ENCODE peak calls at places on chromosomes 2 and 18, in seven cellular contexts. One of them, this sample, is unnamed.

GRCh38 chr2:66607152-66607551 is 172.2 kb downstream of the MEIS1 start:
- DNase-seq in heart left ventricle: no peak
- DNase-seq in uterus: no peak
- DNase-seq in A549: no peak
- DNase-seq in esophagus squamous epithelium: no peak
- DNase-seq in body of pancreas: no peak
- DNase-seq in transverse colon: no peak
- DNase-seq in this sample: no peak

GRCh38 chr2:32647180-32647651 is 19.4 kb downstream of the TTC27 start:
- DNase-seq in esophagus squamous epithelium: no peak
- DNase-seq in A549: no peak
- DNase-seq in uterus: no peak
- DNase-seq in body of pancreas: no peak
- DNase-seq in transverse colon: no peak
- DNase-seq in heart left ventricle: peak
- DNase-seq in this sample: no peak

GRCh38 chr2:220081171-220081570 is 453.7 kb downstream of the SLC4A3 start:
- DNase-seq in esophagus squamous epithelium: no peak
- DNase-seq in body of pancreas: no peak
- DNase-seq in uterus: no peak
- DNase-seq in transverse colon: no peak
- DNase-seq in heart left ventricle: no peak
- DNase-seq in A549: no peak
- DNase-seq in this sample: no peak

GRCh38 chr2:45311559-45311958 is 299.5 kb downstream of the SRBD1 start:
- DNase-seq in body of pancreas: no peak
- DNase-seq in heart left ventricle: no peak
- DNase-seq in transverse colon: no peak
- DNase-seq in A549: no peak
- DNase-seq in esophagus squamous epithelium: no peak
- DNase-seq in uterus: no peak
- DNase-seq in this sample: no peak

GRCh38 chr2:157874997-157875719 is 972 bp downstream of the ACVR1 start:
- DNase-seq in transverse colon: peak
- DNase-seq in A549: peak
- DNase-seq in uterus: peak
- DNase-seq in esophagus squamous epithelium: no peak
- DNase-seq in body of pancreas: peak
- DNase-seq in heart left ventricle: peak
- DNase-seq in this sample: peak

GRCh38 chr18:6633370-6633769 is 96.1 kb upstream of the ARHGAP28 start:
- DNase-seq in A549: no peak
- DNase-seq in body of pancreas: no peak
- DNase-seq in uterus: no peak
- DNase-seq in esophagus squamous epithelium: no peak
- DNase-seq in heart left ventricle: no peak
- DNase-seq in transverse colon: no peak
- DNase-seq in this sample: no peak

GRCh38 chr2:241773511-241774418 is 2.9 kb upstream of the GAL3ST2 start:
- DNase-seq in heart left ventricle: no peak
- DNase-seq in body of pancreas: no peak
- DNase-seq in A549: no peak
- DNase-seq in uterus: no peak
- DNase-seq in esophagus squamous epithelium: no peak
- DNase-seq in transverse colon: peak
- DNase-seq in this sample: no peak

GRCh38 chr2:85600951-85601770 is 1.3 kb downstream of the TMEM150A start:
- DNase-seq in uterus: no peak
- DNase-seq in body of pancreas: no peak
- DNase-seq in transverse colon: no peak
- DNase-seq in esophagus squamous epithelium: no peak
- DNase-seq in heart left ventricle: no peak
- DNase-seq in A549: no peak
- DNase-seq in this sample: no peak

GRCh38 chr2:149401007-149401406 is 70.6 kb downstream of the LYPD6 start:
- DNase-seq in transverse colon: no peak
- DNase-seq in uterus: no peak
- DNase-seq in body of pancreas: no peak
- DNase-seq in A549: no peak
- DNase-seq in esophagus squamous epithelium: no peak
- DNase-seq in heart left ventricle: no peak
- DNase-seq in this sample: no peak

GRCh38 chr2:20067992-20068727 is 16.7 kb upstream of the LAPTM4A start:
- DNase-seq in body of pancreas: no peak
- DNase-seq in transverse colon: no peak
- DNase-seq in A549: peak
- DNase-seq in uterus: no peak
- DNase-seq in esophagus squamous epithelium: no peak
- DNase-seq in heart left ventricle: no peak
- DNase-seq in this sample: peak

GRCh38 chr2:200349868-200350267 is 43.4 kb downstream of the SPATS2L start:
- DNase-seq in uterus: no peak
- DNase-seq in A549: no peak
- DNase-seq in body of pancreas: no peak
- DNase-seq in heart left ventricle: no peak
- DNase-seq in transverse colon: no peak
- DNase-seq in esophagus squamous epithelium: no peak
- DNase-seq in this sample: no peak

GRCh38 chr2:163505281-163505680 is 230.5 kb downstream of the FIGN start:
- DNase-seq in uterus: no peak
- DNase-seq in heart left ventricle: no peak
- DNase-seq in body of pancreas: no peak
- DNase-seq in esophagus squamous epithelium: no peak
- DNase-seq in A549: no peak
- DNase-seq in transverse colon: no peak
- DNase-seq in this sample: no peak

GRCh38 chr2:44286884-44287638 is 11.8 kb downstream of the SLC3A1 start:
- DNase-seq in uterus: no peak
- DNase-seq in heart left ventricle: no peak
- DNase-seq in body of pancreas: peak
- DNase-seq in esophagus squamous epithelium: no peak
- DNase-seq in transverse colon: no peak
- DNase-seq in A549: peak
- DNase-seq in this sample: no peak

GRCh38 chr2:86790828-86791561 is at the start of gene CD8A:
- DNase-seq in A549: no peak
- DNase-seq in heart left ventricle: no peak
- DNase-seq in uterus: no peak
- DNase-seq in body of pancreas: no peak
- DNase-seq in esophagus squamous epithelium: no peak
- DNase-seq in transverse colon: no peak
- DNase-seq in this sample: no peak

GRCh38 chr18:60277855-60278480 is 94.6 kb downstream of the MC4R start:
- DNase-seq in body of pancreas: no peak
- DNase-seq in transverse colon: no peak
- DNase-seq in uterus: no peak
- DNase-seq in A549: no peak
- DNase-seq in esophagus squamous epithelium: no peak
- DNase-seq in heart left ventricle: no peak
- DNase-seq in this sample: no peak

GRCh38 chr2:210170442-210171303 is 536 bp downstream of the KANSL1L start:
- DNase-seq in esophagus squamous epithelium: peak
- DNase-seq in heart left ventricle: peak
- DNase-seq in A549: peak
- DNase-seq in transverse colon: peak
- DNase-seq in body of pancreas: peak
- DNase-seq in uterus: peak
- DNase-seq in this sample: peak
- TF ChIP-seq POLR2A in esophagus squamous epithelium: no peak
- TF ChIP-seq POLR2A in heart left ventricle: peak
- TF ChIP-seq POLR2A in A549: no peak
- TF ChIP-seq POLR2A in transverse colon: peak
- TF ChIP-seq POLR2A in body of pancreas: no peak
- TF ChIP-seq POLR2A in uterus: peak
- TF ChIP-seq POLR2A in this sample: peak

GRCh38 chr18:23424616-23425015 is 28.5 kb upstream of the RIOK3 start:
- DNase-seq in uterus: no peak
- DNase-seq in transverse colon: no peak
- DNase-seq in heart left ventricle: no peak
- DNase-seq in body of pancreas: no peak
- DNase-seq in A549: no peak
- DNase-seq in esophagus squamous epithelium: no peak
- DNase-seq in this sample: no peak

GRCh38 chr18:23415530-23415929 is 37.6 kb upstream of the RIOK3 start:
- DNase-seq in uterus: no peak
- DNase-seq in body of pancreas: no peak
- DNase-seq in transverse colon: no peak
- DNase-seq in esophagus squamous epithelium: no peak
- DNase-seq in A549: no peak
- DNase-seq in heart left ventricle: no peak
- DNase-seq in this sample: no peak

GRCh38 chr18:23416283-23416682 is 36.8 kb upstream of the RIOK3 start:
- DNase-seq in body of pancreas: no peak
- DNase-seq in heart left ventricle: no peak
- DNase-seq in transverse colon: no peak
- DNase-seq in A549: no peak
- DNase-seq in uterus: no peak
- DNase-seq in esophagus squamous epithelium: no peak
- DNase-seq in this sample: no peak

GRCh38 chr18:23422751-23423418 is 30.2 kb upstream of the RIOK3 start:
- DNase-seq in heart left ventricle: peak
- DNase-seq in transverse colon: peak
- DNase-seq in uterus: no peak
- DNase-seq in A549: peak
- DNase-seq in body of pancreas: peak
- DNase-seq in esophagus squamous epithelium: peak
- DNase-seq in this sample: peak

GRCh38 chr18:23421277-23421676 is 31.8 kb upstream of the RIOK3 start:
- DNase-seq in heart left ventricle: no peak
- DNase-seq in uterus: no peak
- DNase-seq in transverse colon: peak
- DNase-seq in esophagus squamous epithelium: no peak
- DNase-seq in body of pancreas: no peak
- DNase-seq in A549: no peak
- DNase-seq in this sample: no peak
- TF ChIP-seq POLR2A in heart left ventricle: no peak
- TF ChIP-seq POLR2A in uterus: no peak
- TF ChIP-seq POLR2A in transverse colon: peak
- TF ChIP-seq POLR2A in esophagus squamous epithelium: no peak
- TF ChIP-seq POLR2A in body of pancreas: no peak
- TF ChIP-seq POLR2A in A549: no peak
- TF ChIP-seq POLR2A in this sample: no peak

GRCh38 chr2:174397773-174398172 is 2.2 kb downstream of the SCRN3 start:
- DNase-seq in A549: no peak
- DNase-seq in uterus: no peak
- DNase-seq in esophagus squamous epithelium: no peak
- DNase-seq in heart left ventricle: no peak
- DNase-seq in body of pancreas: no peak
- DNase-seq in transverse colon: no peak
- DNase-seq in this sample: no peak

GRCh38 chr2:174392706-174393105 is 2.8 kb upstream of the SCRN3 start:
- DNase-seq in body of pancreas: no peak
- DNase-seq in A549: no peak
- DNase-seq in heart left ventricle: no peak
- DNase-seq in uterus: no peak
- DNase-seq in transverse colon: no peak
- DNase-seq in esophagus squamous epithelium: no peak
- DNase-seq in this sample: no peak

GRCh38 chr2:174399171-174399570 is 3.6 kb downstream of the SCRN3 start:
- DNase-seq in body of pancreas: no peak
- DNase-seq in uterus: no peak
- DNase-seq in A549: no peak
- DNase-seq in transverse colon: no peak
- DNase-seq in esophagus squamous epithelium: no peak
- DNase-seq in heart left ventricle: no peak
- DNase-seq in this sample: no peak

GRCh38 chr2:174400853-174401252 is 5.3 kb downstream of the SCRN3 start:
- DNase-seq in A549: no peak
- DNase-seq in heart left ventricle: no peak
- DNase-seq in body of pancreas: no peak
- DNase-seq in uterus: no peak
- DNase-seq in esophagus squamous epithelium: no peak
- DNase-seq in transverse colon: no peak
- DNase-seq in this sample: no peak

DNA sequence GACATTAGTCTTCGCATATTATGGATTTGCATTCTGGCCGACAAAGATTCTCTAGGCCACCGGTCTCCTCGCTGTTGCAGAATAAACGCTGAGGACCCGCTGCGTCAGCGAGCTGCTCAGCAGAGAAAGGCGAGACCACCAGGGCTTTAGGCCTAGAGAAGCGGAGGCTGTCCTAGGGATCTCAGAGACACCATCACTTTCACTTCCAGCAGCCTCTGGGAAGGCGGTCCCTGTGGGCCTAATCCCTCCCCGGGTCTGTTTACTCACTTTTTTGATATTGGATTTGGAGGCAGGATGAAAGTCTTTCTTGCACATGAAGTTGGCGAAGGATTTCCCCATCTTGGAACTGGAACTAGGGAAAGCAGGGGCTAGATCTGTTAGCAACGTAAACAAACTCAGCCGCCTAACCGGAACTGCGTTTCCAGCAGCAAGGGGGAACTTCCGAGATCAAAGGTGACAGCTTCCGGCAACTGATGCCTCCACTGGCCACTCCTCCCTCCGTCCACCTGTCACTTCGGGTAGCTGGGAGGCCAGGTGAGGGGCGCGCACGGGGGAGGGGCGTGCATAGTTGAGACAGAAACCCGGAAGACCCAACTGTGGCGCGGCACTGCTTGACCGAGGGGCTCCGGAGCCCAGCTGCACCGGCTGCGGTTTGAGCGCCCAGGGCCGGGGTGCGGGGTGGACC is at the start of gene SCRN3:
- DNase-seq in heart left ventricle: peak
- DNase-seq in transverse colon: peak
- DNase-seq in A549: peak
- DNase-seq in body of pancreas: peak
- DNase-seq in esophagus squamous epithelium: peak
- DNase-seq in uterus: peak
- DNase-seq in this sample: peak
- TF ChIP-seq POLR2A in heart left ventricle: peak
- TF ChIP-seq POLR2A in transverse colon: peak
- TF ChIP-seq POLR2A in A549: peak
- TF ChIP-seq POLR2A in body of pancreas: peak
- TF ChIP-seq POLR2A in esophagus squamous epithelium: no peak
- TF ChIP-seq POLR2A in uterus: peak
- TF ChIP-seq POLR2A in this sample: peak

DNA sequence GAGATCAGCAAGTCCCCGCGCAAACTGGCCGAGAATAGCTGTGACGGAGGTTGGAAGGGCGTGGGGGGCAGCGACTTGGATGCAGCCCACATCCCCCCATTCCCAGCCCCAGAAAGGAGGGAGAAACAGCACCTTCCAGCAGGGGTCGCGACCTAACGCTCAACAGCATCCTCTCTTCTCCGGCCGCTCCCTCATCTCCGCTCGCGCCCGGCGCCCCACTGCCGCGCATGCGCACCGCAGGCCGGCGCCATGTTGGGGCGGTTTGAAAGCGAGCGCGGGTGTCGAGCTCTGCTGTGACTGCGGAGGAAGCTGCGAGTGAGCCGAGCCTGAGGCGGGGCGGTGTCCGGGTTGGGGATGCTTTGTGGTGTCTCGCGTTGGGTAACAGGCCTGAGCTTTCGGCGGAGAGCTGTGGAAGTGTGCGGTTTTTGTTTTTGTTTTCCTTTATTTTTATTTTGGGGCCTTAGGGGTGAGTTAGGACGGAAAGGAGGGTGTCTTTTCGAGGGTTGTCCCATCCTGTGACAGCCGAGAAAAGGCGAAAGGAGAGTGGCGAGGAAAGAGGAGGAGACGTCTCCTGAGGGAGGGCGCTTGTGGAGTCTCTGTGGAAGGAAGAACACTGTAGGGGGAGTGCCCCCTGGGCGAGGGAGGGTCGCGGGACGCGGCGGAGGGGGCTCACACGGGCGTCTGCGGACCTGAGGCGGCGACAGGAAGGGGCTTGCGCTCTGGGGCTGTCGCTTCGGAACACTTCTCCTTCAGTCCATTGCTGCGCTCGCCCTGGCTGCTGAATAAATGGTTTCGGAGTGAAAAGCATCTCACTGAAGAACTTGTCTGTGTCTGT is at the start of the genes C18orf54 and STARD6:
- DNase-seq in esophagus squamous epithelium: peak
- DNase-seq in transverse colon: peak
- DNase-seq in A549: peak
- DNase-seq in body of pancreas: peak
- DNase-seq in uterus: peak
- DNase-seq in heart left ventricle: peak
- DNase-seq in this sample: peak
- TF ChIP-seq POLR2A in esophagus squamous epithelium: no peak
- TF ChIP-seq POLR2A in transverse colon: peak
- TF ChIP-seq POLR2A in A549: peak
- TF ChIP-seq POLR2A in body of pancreas: no peak
- TF ChIP-seq POLR2A in uterus: no peak
- TF ChIP-seq POLR2A in heart left ventricle: peak
- TF ChIP-seq POLR2A in this sample: no peak

This sample was measured in H54.